ENCODE peak calls at places on chromosomes 12 and 14, in six cellular contexts. J is CD8-positive, alpha-beta T cell; W is astrocyte of the spinal cord; S is cardiac fibroblast; B is Kasumi-1; C is kidney glomerular epithelial cell. D is an unnamed sample.
A peak's percentile ranks its signal among the peaks of the same experiment; 100 is the strongest.

GRCh38 chr14:75554482-75554881 is 23.9 kb upstream of the FLVCR2 start:
- DNase-seq in W (no peak), S (peak; percentile 10), J (no peak), C (peak; percentile 29), B (no peak), D (no peak)

GRCh38 chr12:84034891-84035290 is 877.7 kb downstream of the SLC6A15 start:
- DNase-seq in W (no peak), C (no peak), S (no peak), J (no peak), B (no peak), D (no peak)

GRCh38 chr12:89665556-89665955 is 43.1 kb downstream of the ATP2B1 start:
- DNase-seq in S (no peak), J (no peak), W (no peak), C (no peak), B (no peak), D (no peak)

GRCh38 chr12:24649634-24650033 is 299.3 kb downstream of the BCAT1 start:
- DNase-seq in C (no peak), J (no peak), B (no peak), S (no peak), W (no peak), D (no peak)

GRCh38 chr14:78612666-78613065 is 442.5 kb downstream of the NRXN3 start:
- DNase-seq in B (no peak), W (no peak), J (no peak), C (no peak), S (no peak), D (no peak)

GRCh38 chr14:61620130-61620946 is 75.0 kb upstream of the HIF1A start:
- DNase-seq in W (peak; percentile 93), J (no peak), S (peak; percentile 99), B (no peak), C (peak; percentile 50), D (no peak)

GRCh38 chr14:91371011-91371989 is 46.3 kb downstream of the CCDC88C start:
- DNase-seq in W (no peak), S (no peak), B (no peak), J (no peak), C (no peak), D (no peak)

GRCh38 chr14:100581228-100582145 is 5.7 kb downstream of the BEGAIN start:
- DNase-seq in B (no peak), J (no peak), S (no peak), W (no peak), C (no peak), D (no peak)

GRCh38 chr14:100838493-100839440 is 12.8 kb downstream of the MEG3 start:
- DNase-seq in C (no peak), W (no peak), B (no peak), J (no peak), S (no peak), D (no peak)

GRCh38 chr12:52091061-52091460 is 11.6 kb downstream of the SMIM41 start:
- DNase-seq in J (no peak), W (no peak), C (no peak), S (no peak), B (no peak), D (no peak)

GRCh38 chr12:100141998-100142850 is 450 bp downstream of the BLTP3B start:
- DNase-seq in S (peak; percentile 20), C (peak; percentile 66), J (no peak), W (no peak), B (peak; percentile 64), D (peak; percentile 44)

GRCh38 chr14:53927171-53927570 is 29.5 kb downstream of the BMP4 start:
- DNase-seq in W (peak; percentile 14), C (peak; percentile 44), J (no peak), S (peak; percentile 8), B (no peak), D (no peak)

GRCh38 chr14:96243785-96244184 is 12.2 kb upstream of the BDKRB1 start:
- DNase-seq in B (no peak), S (no peak), W (no peak), J (no peak), C (no peak), D (no peak)